ENCODE peak calls at places on chromosomes 12 and 14, in five cellular contexts. N is IMR-90, G is ascending aorta, I is astrocyte, M is transverse colon. W is an unnamed sample.

GRCh38 chr12:132711169-132711843 is 664 bp downstream of the PGAM5 start:
- DNase-seq in N (peak; percentile 23), G (no peak), I (no peak), M (peak; percentile 33), W (peak; percentile 37)

GRCh38 chr14:100709252-100709955 is 17.3 kb upstream of the DLK1 start:
- DNase-seq in N (peak; percentile 10), G (no peak), I (no peak), M (no peak), W (no peak)

GRCh38 chr12:118541071-118541470 is 164.7 kb downstream of the SUDS3 start:
- DNase-seq in N (no peak), G (no peak), I (no peak), M (no peak), W (no peak)

GRCh38 chr12:19130224-19131019 is 889 bp downstream of the PLEKHA5 start:
- DNase-seq in N (no peak), G (no peak), I (peak; percentile 26), M (peak; percentile 37), W (peak; percentile 42)

GRCh38 chr12:2129076-2129475 is 76.3 kb downstream of the CACNA1C start:
- DNase-seq in N (peak; percentile 75), G (no peak), I (peak; percentile 38), M (no peak), W (no peak)

GRCh38 chr12:6964605-6965025 is 5.8 kb downstream of the PHB2 start:
- DNase-seq in N (no peak), G (no peak), I (no peak), M (no peak), W (no peak)

GRCh38 chr14:101458536-101459391 is 102.5 kb upstream of the DIO3 start:
- DNase-seq in N (no peak), G (no peak), I (no peak), M (no peak), W (peak; percentile 23)

GRCh38 chr12:26293612-26294011 is 98.2 kb downstream of the SSPN start:
- DNase-seq in N (no peak), G (no peak), I (peak; percentile 62), M (no peak), W (no peak)

GRCh38 chr14:102235275-102235897 is 69.6 kb downstream of the MOK start:
- DNase-seq in N (peak; percentile 89), G (peak; percentile 24), I (peak; percentile 77), M (peak; percentile 87), W (peak; percentile 92)

GRCh38 chr14:100539766-100540140 is 47.5 kb downstream of the BEGAIN start:
- DNase-seq in N (no peak), G (no peak), I (no peak), M (no peak), W (no peak)

GRCh38 chr14:35400707-35401421 is 3.7 kb downstream of the NFKBIA start:
- DNase-seq in N (no peak), G (no peak), I (no peak), M (peak; percentile 33), W (no peak)
- H3K4me1 ChIP-seq in N (peaks cover 15% of the 10 kb centered on the region), G (peaks cover 39% of the 10 kb centered on the region), I (peaks cover 33% of the 10 kb centered on the region), M (peaks cover 52% of the 10 kb centered on the region), W (peaks cover 49% of the 10 kb centered on the region)

GRCh38 chr14:93619176-93619793 is 169.0 kb downstream of the PRIMA1 start:
- DNase-seq in N (peak; percentile 50), G (no peak), I (peak; percentile 23), M (peak; percentile 9), W (peak; percentile 47)
- TF ChIP-seq CTCF in N (peak; percentile 58), G (no peak), I (peak; percentile 45), M (peak; percentile 33), W (peak; percentile 42)

GRCh38 chr12:48812389-48812788 is 5.9 kb upstream of the CACNB3 start:
- DNase-seq in N (no peak), G (no peak), I (no peak), M (no peak), W (no peak)

GRCh38 chr12:48813464-48814312 is 4.6 kb upstream of the CACNB3 start:
- DNase-seq in N (peak; percentile 50), G (no peak), I (peak; percentile 53), M (no peak), W (no peak)

GRCh38 chr12:48815281-48816110 is 2.8 kb upstream of the CACNB3 start:
- DNase-seq in N (peak; percentile 78), G (peak; percentile 33), I (peak; percentile 74), M (peak; percentile 87), W (peak; percentile 79)

GRCh38 chr12:48816148-48816854 is 2.0 kb upstream of the CACNB3 start:
- DNase-seq in N (no peak), G (no peak), I (no peak), M (peak; percentile 69), W (no peak)

GRCh38 chr12:48814313-48815280 is 3.7 kb upstream of the CACNB3 start:
- DNase-seq in N (peak; percentile 75), G (peak; percentile 36), I (peak; percentile 38), M (peak; percentile 93), W (peak; percentile 80)
- H3K4me1 ChIP-seq in N (peaks cover 39% of the 10 kb centered on the region), G (peaks cover 36% of the 10 kb centered on the region), I (peaks cover 45% of the 10 kb centered on the region), M (peaks cover 59% of the 10 kb centered on the region), W (peaks cover 36% of the 10 kb centered on the region)

GRCh38 chr12:116881325-116881866 is at the start of gene HRK:
- DNase-seq in N (no peak), G (no peak), I (no peak), M (no peak), W (no peak)

GRCh38 chr12:116879509-116880212 is 1.6 kb downstream of the HRK start:
- DNase-seq in N (no peak), G (no peak), I (no peak), M (peak; percentile 14), W (no peak)

GRCh38 chr12:116881867-116882507 is 746 bp upstream of the HRK start:
- DNase-seq in N (no peak), G (no peak), I (no peak), M (no peak), W (no peak)

GRCh38 chr12:116880213-116880816 is 926 bp downstream of the HRK start:
- DNase-seq in N (no peak), G (no peak), I (no peak), M (no peak), W (no peak)

GRCh38 chr12:116880817-116881324 is 370 bp downstream of the HRK start:
- DNase-seq in N (peak; percentile 45), G (no peak), I (peak; percentile 38), M (peak; percentile 24), W (peak; percentile 68)
- TF ChIP-seq CTCF in N (no peak), G (no peak), I (no peak), M (no peak), W (no peak)

DNA sequence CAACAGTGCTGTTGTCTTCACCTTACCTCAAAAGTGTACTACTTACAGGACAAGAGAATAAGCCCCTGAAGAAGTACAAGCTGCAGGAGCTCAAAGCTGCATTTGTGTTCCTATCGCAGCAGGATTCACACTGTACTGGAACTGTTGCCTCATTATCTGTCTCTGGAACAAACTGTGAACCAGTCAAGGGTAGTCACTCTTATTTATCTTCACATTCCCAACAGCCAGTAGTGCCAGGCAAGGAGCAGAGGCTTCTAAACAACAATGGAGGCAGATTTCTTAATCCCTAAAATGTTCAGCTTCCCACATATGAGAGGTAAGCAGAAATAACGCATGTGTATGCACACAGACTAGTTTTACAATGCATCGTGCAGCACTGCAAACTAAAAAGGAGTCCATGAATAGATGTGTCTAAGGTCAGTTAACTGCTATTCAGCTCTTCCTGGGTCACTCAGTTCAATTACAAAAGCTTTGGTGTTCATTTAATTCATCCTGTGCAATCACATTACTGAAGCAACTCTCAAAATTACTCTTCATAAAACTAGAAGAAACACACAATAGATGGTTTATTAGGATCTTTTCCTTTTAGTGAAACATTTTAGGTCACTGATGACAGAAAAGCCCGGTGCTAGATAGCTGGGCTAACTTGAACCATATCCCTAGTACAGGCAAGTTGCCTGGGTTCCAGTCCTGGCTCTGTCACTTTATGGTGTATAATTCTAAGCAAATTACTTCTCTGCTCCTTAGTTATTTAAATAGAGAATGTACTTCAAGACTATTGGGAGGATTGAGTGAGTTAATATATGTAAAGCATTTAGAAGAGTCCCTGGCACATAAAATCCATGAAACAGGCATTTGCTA is 2.7 kb downstream of the APPL2 start:
- DNase-seq in N (no peak), G (no peak), I (no peak), M (no peak), W (no peak)
- H3K4me1 ChIP-seq in N (peaks cover 18% of the 10 kb centered on the region), G (peaks cover 31% of the 10 kb centered on the region), I (peaks cover 44% of the 10 kb centered on the region), M (peaks cover 29% of the 10 kb centered on the region), W (peaks cover 33% of the 10 kb centered on the region)

DNA sequence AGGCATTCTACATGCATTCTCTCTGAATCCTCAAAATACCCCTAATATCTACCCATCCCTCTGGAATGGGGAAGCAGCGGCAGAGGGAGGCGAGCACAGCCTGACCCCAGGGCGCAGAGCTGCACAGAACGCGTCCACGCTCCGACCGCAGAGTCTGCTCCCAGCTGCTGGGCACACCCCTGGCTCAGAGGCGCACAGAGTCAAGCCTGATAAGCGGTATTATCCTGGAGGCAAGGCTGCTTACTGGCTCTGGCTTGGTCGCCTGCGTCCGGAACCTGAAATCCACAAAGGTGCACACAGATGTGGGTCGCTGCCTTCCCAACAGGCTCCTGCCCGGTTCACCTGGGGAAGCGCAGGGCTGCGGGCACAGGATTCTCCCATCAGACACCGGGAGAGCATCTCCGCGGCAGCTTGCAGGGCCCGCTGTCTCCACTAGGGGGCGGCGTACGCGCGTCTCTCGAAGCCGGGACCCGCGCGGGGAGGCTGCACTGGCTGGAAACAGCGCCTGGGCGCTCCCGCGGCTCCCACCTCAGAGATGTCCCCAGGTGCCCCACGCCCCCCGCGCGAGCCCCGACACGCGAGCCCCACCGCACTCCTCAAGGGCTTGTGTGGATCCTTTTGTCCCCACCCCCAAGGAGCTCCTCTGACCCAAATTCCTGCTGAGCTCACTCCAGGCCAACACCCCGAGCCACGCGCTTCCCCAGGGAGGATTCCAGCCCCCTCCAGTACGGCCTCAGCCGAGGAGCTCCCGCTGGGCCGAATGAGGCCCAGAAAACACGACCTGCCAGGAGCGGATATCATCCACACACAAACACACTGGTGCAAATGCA is 120.1 kb upstream of the FZD10 start:
- DNase-seq in N (no peak), G (no peak), I (no peak), M (peak; percentile 17), W (peak; percentile 23)
- TF ChIP-seq CTCF in N (no peak), G (peak; percentile 42), I (no peak), M (peak; percentile 58), W (peak; percentile 64)

GRCh38 chr14:21233457-21234076 is 35.7 kb downstream of the HNRNPC start:
- DNase-seq in N (no peak), G (no peak), I (no peak), M (no peak), W (no peak)
- H3K4me1 ChIP-seq in N (peaks cover 3% of the 10 kb centered on the region), G (peaks cover 42% of the 10 kb centered on the region), I (no peaks in the 10 kb centered on the region), M (peaks cover 24% of the 10 kb centered on the region), W (peaks cover 68% of the 10 kb centered on the region)

GRCh38 chr12:120363274-120363855 is 5.6 kb downstream of the MSI1 start:
- DNase-seq in N (no peak), G (no peak), I (no peak), M (no peak), W (no peak)
- TF ChIP-seq CTCF in N (no peak), G (no peak), I (no peak), M (no peak), W (no peak)

W was measured in body of pancreas.